ENCODE peak calls at places on chromosomes 2 and 18, in four cellular contexts. I is kidney, E is left lung, M is tibial nerve. N is an unnamed sample.

GRCh38 chr2:226669905-226670304 is 129.7 kb downstream of the IRS1 start:
- DNase-seq in I (no peak), E (no peak), M (no peak), N (no peak)

GRCh38 chr2:143776531-143776930 is 647.3 kb downstream of the ARHGAP15 start:
- DNase-seq in I (no peak), E (no peak), M (no peak), N (no peak)

GRCh38 chr2:65287364-65287763 is 59.7 kb downstream of the ACTR2 start:
- DNase-seq in I (no peak), E (no peak), M (no peak), N (no peak)

GRCh38 chr2:191218292-191218898 is 26.8 kb upstream of the MYO1B start:
- DNase-seq in I (no peak), E (no peak), M (peak), N (no peak)

GRCh38 chr2:128734521-128735295 is 416.0 kb upstream of the HS6ST1 start:
- DNase-seq in I (peak), E (peak), M (no peak), N (no peak)

GRCh38 chr18:49021433-49022129 is 70.8 kb upstream of the SMAD7 start:
- DNase-seq in I (peak), E (peak), M (no peak), N (no peak)

GRCh38 chr2:173264603-173265366 is 89.9 kb upstream of the CDCA7 start:
- DNase-seq in I (no peak), E (no peak), M (peak), N (no peak)

GRCh38 chr2:126507425-126507867 is 148.5 kb upstream of the GYPC start:
- DNase-seq in I (no peak), E (no peak), M (no peak), N (no peak)

GRCh38 chr18:23701544-23702064 is 12.4 kb downstream of the LAMA3 start:
- DNase-seq in I (no peak), E (no peak), M (no peak), N (no peak)

GRCh38 chr2:111715987-111716900 is 167.7 kb downstream of the ANAPC1 start:
- DNase-seq in I (no peak), E (no peak), M (no peak), N (no peak)

GRCh38 chr2:104332733-104333132 is 521.2 kb upstream of the POU3F3 start:
- DNase-seq in I (no peak), E (no peak), M (no peak), N (no peak)

GRCh38 chr2:165803123-165803760 is 9.2 kb upstream of the GALNT3 start:
- DNase-seq in I (no peak), E (no peak), M (no peak), N (no peak)

GRCh38 chr2:220544049-220544448 is 916.6 kb downstream of the SLC4A3 start:
- DNase-seq in I (no peak), E (no peak), M (no peak), N (no peak)

GRCh38 chr18:21747764-21748693 is 7.4 kb downstream of the MIB1 start:
- DNase-seq in I (no peak), E (no peak), M (no peak), N (no peak)

GRCh38 chr2:239439383-239440315 is 38.8 kb upstream of the HDAC4 start:
- DNase-seq in I (peak), E (no peak), M (no peak), N (no peak)

GRCh38 chr2:204795156-204795555 is 249.9 kb downstream of the PARD3B start:
- DNase-seq in I (no peak), E (no peak), M (no peak), N (no peak)

GRCh38 chr2:201950606-201951005 is 83.0 kb upstream of the FZD7 start:
- DNase-seq in I (no peak), E (no peak), M (no peak), N (no peak)

GRCh38 chr2:20352230-20353216 is 1.9 kb upstream of the PUM2 start:
- DNase-seq in I (no peak), E (no peak), M (no peak), N (no peak)

GRCh38 chr18:79524181-79525078 is 128.7 kb downstream of the NFATC1 start:
- DNase-seq in I (peak), E (no peak), M (no peak), N (no peak)

GRCh38 chr2:26008851-26009566 is 24.9 kb upstream of the RAB10 start:
- DNase-seq in I (no peak), E (no peak), M (peak), N (no peak)

GRCh38 chr2:239035361-239035814 is 187.5 kb downstream of the TWIST2 start:
- DNase-seq in I (no peak), E (peak), M (peak), N (peak)

GRCh38 chr2:113173563-113174368 is at the start of gene PSD4:
- DNase-seq in I (peak), E (peak), M (no peak), N (no peak)

GRCh38 chr18:31624892-31625640 is 33.4 kb downstream of the TTR start:
- DNase-seq in I (no peak), E (no peak), M (no peak), N (no peak)

GRCh38 chr2:127040169-127040568 is 66.8 kb downstream of the BIN1 start:
- DNase-seq in I (no peak), E (no peak), M (no peak), N (no peak)

GRCh38 chr2:198638579-198638978 is 819.2 kb downstream of the SATB2 start:
- DNase-seq in I (no peak), E (no peak), M (no peak), N (no peak)

GRCh38 chr2:170895023-170895759 is 33.9 kb upstream of the GORASP2 start:
- DNase-seq in I (no peak), E (no peak), M (no peak), N (no peak)

GRCh38 chr2:85642725-85643124 is 25.3 kb downstream of the SFTPB start:
- DNase-seq in I (no peak), E (no peak), M (no peak), N (no peak)

GRCh38 chr2:138373993-138374408 is 127.6 kb upstream of the SPOPL start:
- DNase-seq in I (no peak), E (no peak), M (no peak), N (no peak)

GRCh38 chr2:16239296-16239850 is 299.0 kb downstream of the MYCN start:
- DNase-seq in I (peak), E (no peak), M (no peak), N (no peak)

GRCh38 chr2:12131975-12132374 is 385.5 kb downstream of the LPIN1 start:
- DNase-seq in I (no peak), E (no peak), M (peak), N (no peak)

GRCh38 chr2:230000118-230000841 is 68.4 kb downstream of the SLC16A14 start:
- DNase-seq in I (no peak), E (no peak), M (no peak), N (no peak)

GRCh38 chr2:121287146-121287798 is 2.3 kb upstream of the TFCP2L1 start:
- DNase-seq in I (no peak), E (no peak), M (peak), N (no peak)

GRCh38 chr2:238242731-238243495 is 3.1 kb upstream of the HES6 start:
- DNase-seq in I (no peak), E (peak), M (no peak), N (no peak)

GRCh38 chr2:128317186-128317897 is 1.3 kb downstream of the HS6ST1 start:
- DNase-seq in I (peak), E (peak), M (no peak), N (peak)

DNA sequence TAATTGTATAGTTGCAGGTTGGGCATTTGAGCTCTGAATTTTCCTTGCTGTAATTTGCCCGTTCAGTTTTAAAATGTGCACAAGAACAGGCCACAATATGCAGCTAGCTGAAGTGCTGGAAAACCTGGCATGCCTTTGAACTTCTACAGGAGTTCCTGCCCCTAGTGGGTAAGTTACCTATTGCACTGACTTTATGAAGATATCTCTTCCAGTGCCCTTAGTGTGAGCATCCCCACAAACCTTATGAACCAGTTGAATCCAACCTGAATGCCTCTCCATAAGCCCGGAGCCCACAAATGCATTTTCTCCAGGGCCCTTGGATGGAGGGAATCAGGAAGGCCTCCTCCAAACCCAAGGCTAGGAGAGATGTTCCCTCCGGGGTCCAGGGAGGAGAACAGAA is 106.8 kb downstream of the XRCC5 start:
- DNase-seq in I (no peak), E (no peak), M (no peak), N (no peak)
- TF ChIP-seq CTCF in I (no peak), E (no peak), M (no peak), N (no peak)

DNA sequence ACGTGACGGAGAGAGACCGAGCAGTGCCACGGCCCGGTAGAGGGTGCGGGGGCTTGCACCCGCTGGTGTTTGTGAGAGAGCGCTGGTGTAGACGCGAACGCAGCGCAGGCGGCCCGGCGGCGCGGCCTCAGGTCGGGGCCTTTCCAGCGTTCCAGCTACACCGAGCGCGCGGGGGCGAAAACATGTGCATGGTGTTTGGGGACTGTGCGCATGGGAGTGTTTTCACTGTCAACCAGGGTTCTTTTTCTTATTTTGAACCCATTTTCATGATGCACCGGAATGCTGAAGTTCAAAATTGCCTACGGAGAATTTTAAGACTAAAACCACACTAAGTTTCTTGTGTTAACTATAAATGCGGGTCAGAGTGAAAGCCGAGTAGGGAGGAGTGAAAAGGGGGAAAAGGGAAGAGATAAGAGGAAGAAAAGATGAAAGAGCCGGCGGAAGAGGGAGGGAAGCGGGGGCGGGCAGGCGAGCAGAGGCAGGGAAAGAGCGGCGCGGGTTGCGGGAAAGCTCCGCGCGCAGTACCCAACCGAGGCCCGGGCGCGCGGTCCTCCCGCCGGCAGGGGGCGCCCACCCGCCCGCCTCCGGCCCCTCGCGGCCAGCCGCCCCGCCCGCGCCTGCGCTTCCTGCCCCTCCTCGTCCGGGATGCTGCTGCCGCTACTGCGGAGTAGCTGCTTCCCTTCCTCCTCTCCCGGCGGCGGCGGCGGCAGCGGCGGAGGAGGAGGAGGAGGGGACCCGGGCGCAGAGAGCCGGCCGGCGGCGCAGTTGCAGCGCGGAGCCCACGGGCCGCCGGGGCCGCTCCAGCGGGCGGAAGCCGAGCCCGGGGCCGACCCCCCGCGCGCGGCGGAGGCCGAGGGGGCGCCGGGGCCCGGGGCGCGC is at the start of gene RAB12:
- DNase-seq in I (peak), E (peak), M (peak), N (peak)
- TF ChIP-seq CTCF in I (peak), E (peak), M (peak), N (peak)

DNA sequence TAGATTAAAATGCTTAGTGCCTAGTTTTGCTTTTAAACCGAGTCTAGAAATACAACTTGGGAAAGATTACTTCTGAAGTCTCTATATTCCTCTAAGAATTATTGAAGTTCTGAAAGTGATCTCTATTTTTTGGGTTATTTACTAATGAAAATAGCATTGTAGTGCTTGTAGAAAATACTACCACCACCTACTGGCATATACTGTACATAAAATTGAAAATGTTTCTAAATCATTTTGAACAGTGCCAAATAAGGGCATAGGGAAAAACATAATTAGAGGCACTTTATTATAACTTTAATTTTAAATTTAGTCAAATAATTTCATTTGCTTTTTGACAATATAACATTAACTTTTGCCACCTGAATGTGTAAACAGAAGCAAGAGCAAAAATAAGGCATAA is 1399.6 kb upstream of the ZEB2 start:
- DNase-seq in I (no peak), E (no peak), M (no peak), N (no peak)
- TF ChIP-seq CTCF in I (no peak), E (no peak), M (no peak), N (no peak)

GRCh38 chr2:9573840-9574239 is 18.2 kb upstream of the ADAM17 start:
- DNase-seq in I (no peak), E (no peak), M (no peak), N (no peak)
- TF ChIP-seq CTCF in I (no peak), E (no peak), M (no peak), N (no peak)

GRCh38 chr18:61892683-61893303 is at the start of gene RNF152:
- DNase-seq in I (peak), E (peak), M (peak), N (peak)
- TF ChIP-seq CTCF in I (no peak), E (no peak), M (no peak), N (no peak)

DNA sequence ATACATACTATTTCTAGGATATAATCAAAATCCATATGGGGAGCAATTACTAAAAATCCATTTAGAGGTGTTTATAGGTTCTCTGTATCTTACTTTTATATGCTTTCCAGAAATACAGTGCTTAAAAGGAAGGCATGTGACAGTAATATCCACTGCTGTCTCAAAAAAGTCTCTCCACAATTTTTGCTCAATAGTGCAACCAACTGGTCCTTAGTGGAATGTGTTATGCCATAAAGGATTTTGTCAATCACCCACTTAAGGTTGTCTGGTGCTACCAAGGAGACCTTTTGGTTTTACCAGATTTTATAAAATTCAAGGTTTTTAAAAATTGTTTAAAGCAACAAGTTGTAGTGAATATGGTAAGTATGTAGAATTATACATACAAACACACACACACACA is 328.5 kb upstream of the DSEL start:
- DNase-seq in I (no peak), E (no peak), M (no peak), N (no peak)
- TF ChIP-seq CTCF in I (no peak), E (no peak), M (no peak), N (no peak)

GRCh38 chr2:159712194-159712928 is at the start of gene MARCHF7:
- DNase-seq in I (peak), E (peak), M (peak), N (peak)

GRCh38 chr2:159715451-159715850 is 3.1 kb downstream of the MARCHF7 start:
- DNase-seq in I (no peak), E (no peak), M (no peak), N (no peak)

GRCh38 chr2:159712929-159713575 is 746 bp downstream of the MARCHF7 start:
- DNase-seq in I (no peak), E (no peak), M (no peak), N (no peak)

GRCh38 chr2:159714586-159714930 is 2.3 kb downstream of the MARCHF7 start:
- DNase-seq in I (no peak), E (no peak), M (no peak), N (no peak)

DNA sequence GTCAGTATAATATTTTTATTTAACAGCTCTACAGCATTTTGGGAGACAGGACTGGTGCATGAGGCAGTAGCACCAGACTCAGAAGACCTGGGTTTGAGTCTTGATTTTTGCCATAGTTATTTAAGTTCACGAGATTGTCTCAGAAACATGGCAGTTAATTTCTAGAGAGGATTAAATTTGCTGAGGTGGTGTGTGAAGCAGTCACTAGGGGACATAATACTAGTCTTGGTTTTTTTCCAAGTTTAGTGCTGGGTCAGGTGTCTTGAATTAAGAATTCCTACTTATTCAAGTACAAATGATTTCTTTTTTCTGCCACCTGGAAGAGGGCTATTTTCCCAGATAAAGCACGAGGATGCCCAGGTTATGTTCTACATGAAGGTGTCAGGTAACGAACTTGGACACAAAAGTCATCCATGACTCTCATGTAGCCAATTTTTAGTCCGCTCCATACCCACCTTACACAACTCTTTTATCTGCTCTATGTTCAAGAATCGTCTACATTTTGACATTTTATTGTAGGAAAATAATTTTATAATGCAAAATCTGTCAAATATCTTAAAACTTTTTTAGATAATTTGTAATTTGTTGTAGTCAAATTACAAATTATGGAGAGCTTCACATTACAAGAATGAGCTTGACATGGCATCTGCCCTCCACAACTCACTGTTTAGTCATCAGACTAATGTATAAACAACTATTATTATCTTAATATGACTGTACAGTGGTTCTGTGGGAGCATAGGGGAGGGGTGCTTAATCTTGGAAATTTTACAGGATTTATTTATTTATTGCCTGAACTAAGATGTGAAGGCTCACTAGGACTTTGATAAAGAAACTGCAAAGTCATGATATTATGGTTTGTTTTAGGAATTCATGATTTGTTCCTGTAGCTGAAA is 1.6 kb downstream of the MARCHF7 start:
- DNase-seq in I (no peak), E (no peak), M (no peak), N (no peak)
- TF ChIP-seq CTCF in I (no peak), E (no peak), M (no peak), N (peak)

GRCh38 chr18:76167440-76167839 is 327.6 kb downstream of the ZNF516 start:
- DNase-seq in I (no peak), E (peak), M (no peak), N (no peak)

GRCh38 chr18:76168206-76168605 is 326.8 kb downstream of the ZNF516 start:
- DNase-seq in I (no peak), E (peak), M (no peak), N (no peak)

DNA sequence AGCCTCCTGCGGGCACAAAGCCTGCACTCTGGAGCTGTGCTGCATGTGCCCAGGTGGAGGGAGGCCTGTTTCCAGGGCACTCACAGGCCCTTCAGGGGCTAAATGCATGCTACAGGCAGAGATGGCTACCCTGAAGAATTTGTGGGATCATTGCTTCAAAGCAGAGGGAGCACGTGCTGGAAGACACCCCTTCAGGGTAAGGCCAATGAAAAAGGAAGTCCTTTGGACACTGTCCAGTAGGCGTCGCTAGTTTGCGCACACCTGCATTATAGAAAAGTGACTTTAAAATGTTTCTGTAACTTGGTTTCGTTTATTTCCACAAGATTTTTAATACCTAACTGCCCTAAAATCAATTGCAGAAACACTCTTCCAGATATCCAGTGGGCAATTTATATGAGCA is 325.3 kb downstream of the ZNF516 start:
- DNase-seq in I (no peak), E (no peak), M (no peak), N (no peak)
- TF ChIP-seq CTCF in I (no peak), E (no peak), M (no peak), N (peak)

GRCh38 chr2:168338292-168338691 is 90.9 kb upstream of the STK39 start:
- DNase-seq in I (no peak), E (no peak), M (no peak), N (no peak)

GRCh38 chr2:168340931-168341330 is 93.5 kb upstream of the STK39 start:
- DNase-seq in I (no peak), E (no peak), M (no peak), N (no peak)

GRCh38 chr2:168338803-168339437 is 91.5 kb upstream of the STK39 start:
- DNase-seq in I (no peak), E (no peak), M (no peak), N (no peak)

GRCh38 chr2:168336786-168337388 is 89.5 kb upstream of the STK39 start:
- DNase-seq in I (no peak), E (no peak), M (no peak), N (no peak)
- TF ChIP-seq CTCF in I (peak), E (peak), M (peak), N (peak)